ENCODE peak calls at places on chromosomes 5 and 9, in six cellular contexts. V, D, B, J, Y and T are unnamed samples.
A peak's percentile ranks its signal among the peaks of the same experiment; 100 is the strongest.

GRCh38 chr5:162768962-162769464 is 668.4 kb upstream of the CCNG1 start:
- DNase-seq in V (no peak), Y (no peak), D (no peak), B (no peak), J (no peak), T (no peak)

GRCh38 chr9:35814106-35814840 is 569 bp downstream of the HINT2 start:
- DNase-seq in J (no peak), B (peak; percentile 82), D (peak; percentile 85), Y (peak; percentile 75), V (no peak), T (no peak)

GRCh38 chr5:25028994-25029393 is 384.2 kb upstream of the CDH10 start:
- DNase-seq in B (no peak), J (no peak), V (no peak), D (no peak), Y (peak; percentile 13), T (no peak)

GRCh38 chr5:173236531-173237501 is 1.8 kb upstream of the NKX2-5 start:
- DNase-seq in D (peak; percentile 44), Y (no peak), B (no peak), J (no peak), V (no peak), T (no peak)

GRCh38 chr5:173638126-173638525 is 21.7 kb upstream of the BOD1 start:
- DNase-seq in B (no peak), J (no peak), Y (no peak), D (peak; percentile 8), V (no peak), T (no peak)

GRCh38 chr9:88983865-88984542 is 7.3 kb upstream of the S1PR3 start:
- DNase-seq in Y (no peak), B (no peak), D (no peak), J (no peak), V (no peak), T (no peak)

GRCh38 chr9:135761150-135761844 is 59.3 kb downstream of the KCNT1 start:
- DNase-seq in B (no peak), Y (no peak), D (no peak), J (no peak), V (no peak), T (no peak)

GRCh38 chr9:71249729-71250317 is 128.4 kb upstream of the TRPM3 start:
- DNase-seq in B (no peak), Y (no peak), V (no peak), D (no peak), J (no peak), T (no peak)

GRCh38 chr5:151031554-151031953 is 11.2 kb downstream of the GPX3 start:
- DNase-seq in Y (no peak), B (no peak), V (no peak), D (no peak), J (no peak), T (no peak)

GRCh38 chr9:134597041-134597913 is 44.3 kb upstream of the COL5A1 start:
- DNase-seq in D (no peak), V (no peak), Y (no peak), J (peak; percentile 42), B (no peak), T (no peak)

GRCh38 chr5:103232393-103232999 is 26.1 kb upstream of the MACIR start:
- DNase-seq in D (no peak), Y (no peak), J (no peak), V (no peak), B (no peak), T (no peak)

GRCh38 chr5:175654807-175655206 is 3.1 kb upstream of the HRH2 start:
- DNase-seq in Y (no peak), B (no peak), V (no peak), D (no peak), J (no peak), T (no peak)

GRCh38 chr9:135666534-135667402 is 3.7 kb downstream of the LCN9 start:
- DNase-seq in B (no peak), V (no peak), J (no peak), Y (no peak), D (no peak), T (no peak)

GRCh38 chr9:76400534-76401096 is 6.4 kb upstream of the RFK start:
- DNase-seq in B (no peak), Y (no peak), V (no peak), D (no peak), J (no peak), T (no peak)

GRCh38 chr9:76401580-76402354 is 7.5 kb upstream of the RFK start:
- DNase-seq in B (no peak), V (no peak), J (no peak), D (no peak), Y (no peak), T (no peak)

GRCh38 chr9:76404401-76404800 is 10.2 kb upstream of the RFK start:
- DNase-seq in J (no peak), B (no peak), V (no peak), D (no peak), Y (no peak), T (no peak)

GRCh38 chr9:76401176-76401575 is 7.0 kb upstream of the RFK start:
- DNase-seq in J (no peak), Y (no peak), B (no peak), D (no peak), V (no peak), T (no peak)

DNA sequence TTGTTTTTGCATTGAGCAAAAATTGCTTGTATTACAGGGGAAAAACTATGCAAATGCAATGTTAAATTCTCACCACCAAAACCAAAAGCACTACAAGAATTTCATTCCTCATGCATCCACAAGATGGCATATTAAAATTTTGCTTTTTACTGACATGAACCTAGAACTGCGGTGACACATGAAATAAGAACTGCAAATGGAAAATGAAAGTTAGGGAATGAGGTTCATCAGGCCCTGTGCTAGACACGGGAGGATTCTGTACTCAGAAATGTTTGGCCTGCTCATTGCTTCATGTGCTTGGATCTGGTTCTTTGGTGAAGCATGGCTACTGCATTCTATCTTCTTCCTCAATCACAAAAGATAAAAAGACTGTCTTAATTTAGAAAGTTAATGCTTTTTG is 9.1 kb upstream of the RFK start:
- DNase-seq in V (no peak), J (no peak), B (no peak), D (no peak), Y (no peak), T (peak; percentile 57)
- H3K27ac ChIP-seq in V (no peak overlapping the region), J (no peak overlapping the region), B (no peak overlapping the region), D (no peak overlapping the region), Y (peak overlapping the region; percentile 64), T (peak overlapping the region; percentile 33)

GRCh38 chr9:129881547-129882324 is 46.5 kb downstream of the USP20 start:
- DNase-seq in Y (no peak), J (no peak), V (no peak), D (no peak), B (no peak), T (no peak)
- H3K27ac ChIP-seq in Y (no peak overlapping the region), J (no peak overlapping the region), V (no peak overlapping the region), D (no peak overlapping the region), B (no peak overlapping the region), T (no peak overlapping the region)

GRCh38 chr5:115343855-115344254 is 47.4 kb upstream of the CCDC112 start:
- DNase-seq in J (no peak), V (no peak), B (no peak), D (no peak), Y (no peak), T (no peak)
- H3K27ac ChIP-seq in J (no peak overlapping the region), V (no peak overlapping the region), B (no peak overlapping the region), D (no peak overlapping the region), Y (no peak overlapping the region), T (no peak overlapping the region)

DNA sequence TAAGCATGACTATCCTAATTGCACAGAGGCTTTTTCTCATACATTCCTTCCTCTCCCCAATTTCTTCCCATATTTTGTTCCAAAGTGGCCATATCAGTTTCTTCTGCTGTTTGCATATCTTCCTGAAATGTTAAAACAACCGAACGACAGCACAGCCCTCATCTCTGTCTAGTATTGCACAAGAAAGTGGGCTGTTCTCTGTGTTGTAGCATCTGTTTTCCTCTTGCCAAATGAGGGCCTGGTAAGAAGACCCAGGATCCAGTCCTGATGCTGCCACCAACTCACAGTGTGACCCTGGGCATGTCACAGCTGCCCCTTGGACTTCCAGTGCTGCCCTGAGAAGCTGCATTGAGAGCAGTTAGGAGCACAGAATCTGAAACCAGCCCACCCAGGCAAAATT is 4.1 kb downstream of the SLC31A2 start:
- DNase-seq in D (no peak), Y (no peak), J (no peak), V (no peak), B (no peak), T (no peak)
- H3K27ac ChIP-seq in D (no peak overlapping the region), Y (peak overlapping the region; percentile 10), J (no peak overlapping the region), V (no peak overlapping the region), B (no peak overlapping the region), T (no peak overlapping the region)

GRCh38 chr9:123041498-123041897 is 8.0 kb downstream of the GPR21 start:
- DNase-seq in B (no peak), J (no peak), D (no peak), V (no peak), Y (no peak), T (no peak)

GRCh38 chr9:123043081-123043939 is 9.8 kb downstream of the GPR21 start:
- DNase-seq in J (no peak), D (no peak), V (no peak), B (no peak), Y (no peak), T (no peak)

GRCh38 chr9:123048748-123049147 is 15.3 kb downstream of the GPR21 start:
- DNase-seq in B (no peak), V (no peak), D (no peak), J (no peak), Y (no peak), T (no peak)

GRCh38 chr9:123046796-123047195 is 13.3 kb downstream of the GPR21 start:
- DNase-seq in D (no peak), Y (no peak), V (no peak), B (no peak), J (no peak), T (no peak)

GRCh38 chr9:123044556-123044955 is 11.1 kb downstream of the GPR21 start:
- DNase-seq in V (no peak), D (no peak), Y (no peak), J (no peak), B (no peak), T (no peak)
- H3K27ac ChIP-seq in V (peak overlapping the region; percentile 77), D (peak overlapping the region; percentile 23), Y (peak overlapping the region; percentile 36), J (no peak overlapping the region), B (peak overlapping the region; percentile 71), T (no peak overlapping the region)